ENCODE peak calls at places on chromosomes 3 and 15, in seven cellular contexts. V is KBM-7, U is C1 segment of cervical spinal cord, W is amygdala, X is colonic mucosa, O is endodermal cell, Q is T-helper 2 cell. D is an unnamed sample.

GRCh38 chr3:129793947-129794318 is 99.6 kb downstream of the TMCC1 start:
- DNase-seq in V (peak), U (no peak), W (no peak), X (no peak), O (peak), Q (no peak), D (no peak)

GRCh38 chr3:99534951-99535704 is 103.3 kb upstream of the COL8A1 start:
- DNase-seq in V (no peak), U (no peak), W (no peak), X (no peak), O (no peak), Q (no peak), D (no peak)

GRCh38 chr15:85379403-85380131 is 836 bp upstream of the AKAP13 start:
- DNase-seq in V (no peak), U (no peak), W (no peak), X (peak), O (peak), Q (no peak), D (no peak)

GRCh38 chr3:37993811-37994638 is 3.4 kb downstream of the VILL start:
- DNase-seq in V (peak), U (peak), W (peak), X (peak), O (peak), Q (peak), D (peak)

GRCh38 chr3:133089906-133090305 is 51.7 kb downstream of the TMEM108 start:
- DNase-seq in V (no peak), U (no peak), W (no peak), X (no peak), O (no peak), Q (no peak), D (no peak)

GRCh38 chr3:107846282-107846852 is 244.5 kb downstream of the CD47 start:
- DNase-seq in V (peak), U (peak), W (peak), X (peak), O (peak), Q (no peak), D (peak)

GRCh38 chr15:70339551-70340517 is 242.1 kb upstream of the TLE3 start:
- DNase-seq in V (peak), U (no peak), W (no peak), X (no peak), O (peak), Q (no peak), D (peak)

GRCh38 chr3:4310971-4311370 is 7.8 kb downstream of the SETMAR start:
- DNase-seq in V (no peak), U (no peak), W (no peak), X (no peak), O (no peak), Q (no peak), D (no peak)

GRCh38 chr3:49132437-49133225 is at the start of gene LAMB2:
- DNase-seq in V (no peak), U (peak), W (peak), X (peak), O (peak), Q (no peak), D (peak)

GRCh38 chr3:51982352-51982837 is 940 bp upstream of the ACY1 start:
- DNase-seq in V (no peak), U (no peak), W (no peak), X (peak), O (peak), Q (no peak), D (no peak)

GRCh38 chr3:123258359-123258758 is 56.6 kb downstream of the SEC22A start:
- DNase-seq in V (no peak), U (no peak), W (no peak), X (no peak), O (no peak), Q (no peak), D (no peak)

GRCh38 chr3:46312996-46313395 is 40.9 kb upstream of the CCR2 start:
- DNase-seq in V (peak), U (no peak), W (peak), X (peak), O (no peak), Q (no peak), D (peak)

GRCh38 chr3:144820726-144821125 is 849.1 kb downstream of the DIPK2A start:
- DNase-seq in V (no peak), U (no peak), W (no peak), X (no peak), O (no peak), Q (no peak), D (no peak)

GRCh38 chr3:107848516-107848915 is 242.3 kb downstream of the CD47 start:
- DNase-seq in V (no peak), U (no peak), W (no peak), X (no peak), O (no peak), Q (no peak), D (no peak)

GRCh38 chr15:91099616-91100560 is at the start of gene SV2B:
- DNase-seq in V (peak), U (peak), W (peak), X (no peak), O (peak), Q (peak), D (no peak)

GRCh38 chr15:27589260-27589659 is 509.9 kb downstream of the OCA2 start:
- DNase-seq in V (no peak), U (no peak), W (no peak), X (no peak), O (no peak), Q (no peak), D (no peak)